ENCODE peak calls at places on chromosomes 3 and 15, in eight cellular contexts. D is type B pancreatic cell; T is stimulated activated CD4-positive, alpha-beta T cell treated with anti-CD3 and anti-CD28 coated beads, TNF-alpha, amount 100 ng/mL, for 1 hour; M is skeletal muscle cell; O is H4; X is KBM-7; C is mesenchymal stem cell; U is GM04504. A is an unnamed sample.

GRCh38 chr3:106251160-106251892 is 382.5 kb upstream of the CBLB start:
- DNase-seq in D (no peak), T (no peak), M (no peak), O (no peak), X (no peak), C (no peak), U (no peak), A (no peak)

GRCh38 chr3:128714887-128715496 is 11.0 kb upstream of the RAB7A start:
- DNase-seq in D (no peak), T (no peak), M (no peak), O (no peak), X (peak; percentile 80), C (no peak), U (no peak), A (no peak)

GRCh38 chr3:67635257-67635656 is 19.2 kb downstream of the SUCLG2 start:
- DNase-seq in D (no peak), T (no peak), M (peak; percentile 85), O (no peak), X (no peak), C (peak; percentile 76), U (no peak), A (no peak)

GRCh38 chr3:184738519-184738890 is 26.6 kb upstream of the MAGEF1 start:
- DNase-seq in D (no peak), T (no peak), M (no peak), O (no peak), X (no peak), C (no peak), U (no peak), A (no peak)

GRCh38 chr3:107431298-107432012 is 54.2 kb downstream of the CCDC54 start:
- DNase-seq in D (peak; percentile 81), T (peak; percentile 12), M (no peak), O (peak; percentile 50), X (peak; percentile 74), C (peak; percentile 80), U (peak; percentile 44), A (peak; percentile 85)

GRCh38 chr15:74624020-74624602 is 8.5 kb downstream of the CLK3 start:
- DNase-seq in D (no peak), T (no peak), M (no peak), O (no peak), X (no peak), C (no peak), U (no peak), A (no peak)

GRCh38 chr3:16316847-16317560 is 52.0 kb downstream of the OXNAD1 start:
- DNase-seq in D (no peak), T (no peak), M (no peak), O (no peak), X (no peak), C (no peak), U (no peak), A (no peak)

GRCh38 chr3:124878561-124879394 is 8.4 kb downstream of the ITGB5 start:
- DNase-seq in D (no peak), T (no peak), M (peak; percentile 78), O (peak; percentile 89), X (peak; percentile 32), C (peak; percentile 96), U (peak; percentile 92), A (peak; percentile 85)

GRCh38 chr15:41827880-41828746 is at the start of gene JMJD7:
- DNase-seq in D (peak; percentile 96), T (peak; percentile 97), M (peak; percentile 56), O (peak; percentile 58), X (peak; percentile 69), C (peak; percentile 86), U (peak; percentile 69), A (peak; percentile 96)

GRCh38 chr3:14762701-14763100 is 56.1 kb upstream of the FGD5 start:
- DNase-seq in D (no peak), T (no peak), M (no peak), O (no peak), X (no peak), C (no peak), U (no peak), A (peak; percentile 53)

GRCh38 chr3:38826001-38826400 is 10.0 kb upstream of the SCN10A start:
- DNase-seq in D (no peak), T (no peak), M (no peak), O (no peak), X (no peak), C (no peak), U (no peak), A (no peak)

GRCh38 chr3:23667536-23668429 is 138.0 kb upstream of the UBE2E1 start:
- DNase-seq in D (no peak), T (no peak), M (no peak), O (peak; percentile 52), X (no peak), C (peak; percentile 63), U (no peak), A (no peak)

GRCh38 chr3:159821737-159822136 is 166.9 kb upstream of the IL12A start:
- DNase-seq in D (no peak), T (no peak), M (no peak), O (no peak), X (no peak), C (no peak), U (no peak), A (no peak)

GRCh38 chr3:134694946-134695543 is 44.2 kb upstream of the KY start:
- DNase-seq in D (no peak), T (no peak), M (no peak), O (no peak), X (no peak), C (no peak), U (no peak), A (no peak)